ENCODE peak calls at places on chromosomes 11 and 22, in nine cellular contexts. H, Z, D, K, Y, P, G, N and W are unnamed samples.

GRCh38 chr11:1445741-1446445 is 40.7 kb downstream of the MOB2 start:
- DNase-seq in K (no peak), H (no peak), P (no peak), G (peak; percentile 51), N (no peak), D (no peak), Y (peak; percentile 21), Z (no peak), W (no peak)

GRCh38 chr11:118923721-118924587 is 1.8 kb downstream of the BCL9L start:
- DNase-seq in K (no peak), Z (no peak), H (no peak), D (no peak), N (peak; percentile 65), Y (no peak), G (peak; percentile 35), P (no peak), W (no peak)

GRCh38 chr11:134196756-134197155 is 27.0 kb downstream of the NCAPD3 start:
- DNase-seq in H (no peak), N (no peak), D (no peak), Z (no peak), K (no peak), G (no peak), P (no peak), Y (no peak), W (no peak)

GRCh38 chr11:9535189-9535781 is 38.2 kb upstream of the WEE1 start:
- DNase-seq in K (peak; percentile 92), P (peak; percentile 90), D (peak; percentile 72), H (peak; percentile 48), G (peak; percentile 73), N (peak; percentile 84), Y (peak; percentile 71), Z (peak; percentile 76), W (peak; percentile 88)

GRCh38 chr22:45036154-45036553 is 26.3 kb upstream of the PHF21B start:
- DNase-seq in D (no peak), K (no peak), Z (peak; percentile 71), Y (no peak), H (peak; percentile 16), P (no peak), G (no peak), N (no peak), W (no peak)

GRCh38 chr11:1460396-1460795 is 26.2 kb downstream of the MOB2 start:
- DNase-seq in P (no peak), K (no peak), H (peak; percentile 45), N (peak; percentile 95), D (peak; percentile 61), G (no peak), Z (peak; percentile 51), Y (no peak), W (no peak)

GRCh38 chr11:14645985-14646900 is 2.6 kb downstream of the PDE3B start:
- DNase-seq in K (peak; percentile 66), D (no peak), H (no peak), Z (no peak), N (no peak), P (no peak), G (no peak), Y (no peak), W (peak; percentile 41)

GRCh38 chr22:37803195-37803635 is 4.5 kb upstream of the GCAT start:
- DNase-seq in K (no peak), Z (peak; percentile 39), P (no peak), Y (no peak), N (no peak), D (peak; percentile 32), G (no peak), H (no peak), W (peak; percentile 97)

GRCh38 chr22:23113847-23114720 is 27.7 kb downstream of the RSPH14 start:
- DNase-seq in K (no peak), D (no peak), Z (no peak), H (no peak), G (no peak), N (no peak), Y (no peak), P (no peak), W (no peak)

GRCh38 chr11:128039140-128040021 is 548.0 kb downstream of the ETS1 start:
- DNase-seq in Z (no peak), P (no peak), N (no peak), D (no peak), G (no peak), Y (no peak), K (peak; percentile 99), H (peak; percentile 82), W (no peak)

GRCh38 chr11:129312741-129313587 is 62.7 kb upstream of the BARX2 start:
- DNase-seq in Z (no peak), G (no peak), P (no peak), H (peak; percentile 27), Y (no peak), K (no peak), N (no peak), D (no peak), W (no peak)

GRCh38 chr11:76795285-76795935 is 12.3 kb downstream of the TSKU start:
- DNase-seq in Z (no peak), G (no peak), Y (no peak), K (no peak), P (peak; percentile 79), N (no peak), D (no peak), H (no peak), W (no peak)

GRCh38 chr11:12808519-12808918 is 134.3 kb downstream of the TEAD1 start:
- DNase-seq in N (no peak), Y (no peak), K (no peak), Z (no peak), G (no peak), H (peak; percentile 76), D (no peak), P (no peak), W (no peak)

GRCh38 chr11:30465623-30466022 is 120.5 kb downstream of the MPPED2 start:
- DNase-seq in Z (no peak), G (no peak), Y (no peak), N (no peak), K (no peak), H (no peak), D (no peak), P (no peak), W (no peak)
- TF ChIP-seq POLR2A in Z (no peak), G (no peak), Y (no peak), N (no peak), K (no peak), H (no peak), D (no peak), P (no peak), W (no peak)

DNA sequence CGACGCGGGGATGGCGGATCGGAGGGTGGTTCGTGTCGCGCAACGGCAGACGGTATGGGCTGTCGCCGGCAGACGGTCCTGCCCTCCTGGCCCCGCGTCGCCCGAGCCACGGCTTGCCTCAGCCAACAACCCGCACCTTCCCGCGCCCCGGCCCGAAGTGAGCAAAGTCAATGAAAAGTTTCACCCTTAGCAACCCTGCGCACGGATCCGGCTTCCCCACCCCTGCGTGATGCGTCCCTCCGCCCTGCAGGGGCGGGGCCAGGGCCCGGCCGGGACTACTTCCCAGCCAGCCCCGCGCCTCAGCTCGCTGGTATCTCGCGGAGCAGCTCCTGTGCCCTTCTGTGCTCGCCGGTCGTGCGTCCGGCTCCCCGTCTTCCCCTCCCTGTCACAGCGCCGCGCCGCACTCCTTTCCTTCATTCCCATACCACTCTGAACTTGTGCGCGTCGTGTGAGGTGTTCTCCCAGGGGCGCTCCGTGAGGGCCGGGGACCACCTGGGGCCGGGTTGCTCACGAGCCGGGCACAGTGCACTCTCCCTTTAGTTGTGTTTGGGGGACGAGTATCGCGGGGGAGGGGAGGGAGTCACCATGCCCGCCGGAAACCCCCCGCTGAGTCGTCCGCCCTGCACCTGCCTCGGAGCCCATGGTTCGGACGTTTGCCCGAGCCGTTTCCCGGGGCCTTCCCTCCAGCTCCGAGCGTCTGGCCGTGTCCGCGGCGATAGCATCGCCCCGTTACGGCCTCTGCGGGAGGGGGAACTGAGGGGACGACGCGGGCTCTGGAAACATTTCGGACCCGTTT is at the start of gene TOB2:
- DNase-seq in D (peak; percentile 95), Y (peak; percentile 96), H (peak; percentile 95), P (peak; percentile 97), K (peak; percentile 96), G (peak; percentile 97), N (peak; percentile 98), Z (peak; percentile 97), W (peak; percentile 98)
- TF ChIP-seq POLR2A in D (peak; percentile 98), Y (peak; percentile 99), H (peak; percentile 99), P (peak; percentile 92), K (peak; percentile 92), G (peak; percentile 99), N (peak; percentile 100), Z (peak; percentile 85), W (peak; percentile 100)

GRCh38 chr11:125496465-125496817 is 376 bp upstream of the FEZ1 start:
- DNase-seq in D (no peak), N (no peak), Y (no peak), K (no peak), H (no peak), Z (no peak), G (no peak), P (no peak), W (no peak)

GRCh38 chr11:125494033-125494364 is 2.1 kb downstream of the FEZ1 start:
- DNase-seq in H (no peak), K (no peak), G (no peak), D (no peak), P (no peak), Z (no peak), Y (no peak), N (no peak), W (no peak)

GRCh38 chr11:125494601-125494986 is 1.5 kb downstream of the FEZ1 start:
- DNase-seq in Y (no peak), G (no peak), K (no peak), P (no peak), N (no peak), D (no peak), H (peak; percentile 14), Z (no peak), W (no peak)

GRCh38 chr11:125498521-125498920 is 2.5 kb upstream of the FEZ1 start:
- DNase-seq in N (no peak), G (no peak), Y (no peak), P (no peak), Z (no peak), H (no peak), D (no peak), K (no peak), W (no peak)

DNA sequence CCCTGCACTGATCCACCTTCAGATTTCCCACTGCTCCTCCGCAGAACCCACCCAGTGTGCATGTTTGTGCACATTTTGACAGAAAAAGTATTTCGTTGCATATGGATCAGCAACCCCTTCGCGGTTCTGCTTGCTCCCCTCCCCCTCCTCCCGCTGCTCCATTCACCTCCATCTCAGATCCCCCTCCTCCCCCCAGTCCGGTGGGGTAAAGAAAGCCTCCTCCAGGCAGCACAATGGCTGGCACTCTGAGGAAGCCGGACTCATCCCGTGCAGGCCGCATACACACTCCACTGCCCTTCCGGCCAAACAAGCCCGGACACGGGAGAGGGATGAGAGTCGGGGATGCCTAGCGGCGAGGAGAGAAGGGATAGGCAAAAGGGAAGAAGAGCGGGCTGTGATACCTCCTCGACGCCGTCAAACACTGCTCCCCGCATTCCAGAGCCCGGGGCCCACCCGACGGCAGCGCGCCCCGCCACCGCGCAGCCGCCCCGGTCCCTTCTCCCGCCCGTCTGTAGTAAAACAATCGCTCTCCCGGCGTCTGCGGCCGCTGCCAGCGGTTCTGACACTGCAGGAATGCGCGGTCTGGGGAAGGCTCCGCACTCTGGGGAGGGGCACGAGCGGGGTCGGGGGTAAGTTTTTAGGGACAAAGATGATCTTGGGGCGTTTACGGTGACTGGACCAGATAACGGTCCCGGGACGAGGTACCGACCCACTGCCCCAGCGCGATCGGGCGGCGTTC is 909 bp downstream of the FEZ1 start:
- DNase-seq in D (peak; percentile 23), Y (no peak), N (peak; percentile 77), G (peak; percentile 16), P (no peak), K (no peak), H (peak; percentile 31), Z (peak; percentile 43), W (peak; percentile 23)
- TF ChIP-seq POLR2A in D (no peak), Y (no peak), N (no peak), G (no peak), P (no peak), K (no peak), H (no peak), Z (no peak), W (no peak)

GRCh38 chr11:64916040-64916847 is 765 bp downstream of the ATG2A start:
- DNase-seq in N (peak; percentile 82), K (peak; percentile 69), H (peak; percentile 33), P (no peak), Y (peak; percentile 76), D (peak; percentile 61), Z (peak; percentile 54), G (no peak), W (peak; percentile 61)
- TF ChIP-seq POLR2A in N (no peak), K (no peak), H (no peak), P (no peak), Y (no peak), D (no peak), Z (no peak), G (no peak), W (no peak)